ENCODE peak calls at places on chromosomes 6 and 20, in eight cellular contexts. U, P, X, F, J, N, Y and W are unnamed samples.
A peak's percentile ranks its signal among the peaks of the same experiment; 100 is the strongest.

GRCh38 chr6:20866038-20866437 is 331.8 kb downstream of the CDKAL1 start:
- DNase-seq in U (no peak), P (no peak), X (no peak), F (no peak), J (no peak), N (no peak), Y (no peak), W (no peak)

GRCh38 chr6:71079707-71080106 is 122.8 kb upstream of the B3GAT2 start:
- DNase-seq in U (peak; percentile 66), P (no peak), X (no peak), F (no peak), J (no peak), N (no peak), Y (peak; percentile 53), W (no peak)

GRCh38 chr20:14219801-14220461 is 117.5 kb downstream of the FLRT3 start:
- DNase-seq in U (peak; percentile 75), P (peak; percentile 24), X (no peak), F (no peak), J (peak; percentile 45), N (no peak), Y (no peak), W (no peak)

GRCh38 chr6:108609276-108609769 is 48.6 kb downstream of the FOXO3 start:
- DNase-seq in U (no peak), P (peak; percentile 53), X (no peak), F (no peak), J (no peak), N (no peak), Y (peak; percentile 83), W (no peak)

GRCh38 chr6:63493557-63493956 is 78.7 kb upstream of the LOC128125822 start:
- DNase-seq in U (peak; percentile 55), P (no peak), X (no peak), F (no peak), J (no peak), N (no peak), Y (no peak), W (no peak)

GRCh38 chr6:70738028-70738427 is 70.3 kb downstream of the SMAP1 start:
- DNase-seq in U (no peak), P (no peak), X (no peak), F (no peak), J (no peak), N (no peak), Y (peak; percentile 18), W (no peak)

GRCh38 chr6:2412731-2413130 is 167.3 kb upstream of the GMDS start:
- DNase-seq in U (peak; percentile 65), P (no peak), X (no peak), F (no peak), J (no peak), N (no peak), Y (peak; percentile 90), W (no peak)

GRCh38 chr6:90859612-90860011 is 272.7 kb upstream of the MAP3K7 start:
- DNase-seq in U (peak; percentile 10), P (no peak), X (no peak), F (peak; percentile 40), J (no peak), N (no peak), Y (no peak), W (no peak)

GRCh38 chr6:47733879-47734558 is 35.6 kb downstream of the ADGRF4 start:
- DNase-seq in U (peak; percentile 68), P (peak; percentile 27), X (no peak), F (peak; percentile 77), J (no peak), N (no peak), Y (peak; percentile 4), W (no peak)

GRCh38 chr6:5181494-5182287 is 79.1 kb downstream of the LYRM4 start:
- DNase-seq in U (no peak), P (no peak), X (no peak), F (no peak), J (no peak), N (no peak), Y (no peak), W (no peak)

GRCh38 chr6:138588805-138589434 is 89.6 kb upstream of the NHSL1 start:
- DNase-seq in U (peak; percentile 73), P (peak; percentile 62), X (no peak), F (peak; percentile 85), J (peak; percentile 46), N (peak; percentile 31), Y (peak; percentile 83), W (peak; percentile 23)

GRCh38 chr6:147194652-147195403 is 9.4 kb upstream of the STXBP5 start:
- DNase-seq in U (peak; percentile 69), P (no peak), X (no peak), F (no peak), J (no peak), N (no peak), Y (peak; percentile 63), W (no peak)

GRCh38 chr6:108113557-108114519 is 39.3 kb upstream of the OSTM1 start:
- DNase-seq in U (peak; percentile 39), P (peak; percentile 46), X (no peak), F (peak; percentile 81), J (no peak), N (no peak), Y (peak; percentile 48), W (peak; percentile 27)

GRCh38 chr6:42295181-42295580 is 77.5 kb upstream of the MRPS10 start:
- DNase-seq in U (no peak), P (no peak), X (no peak), F (no peak), J (no peak), N (no peak), Y (no peak), W (no peak)

DNA sequence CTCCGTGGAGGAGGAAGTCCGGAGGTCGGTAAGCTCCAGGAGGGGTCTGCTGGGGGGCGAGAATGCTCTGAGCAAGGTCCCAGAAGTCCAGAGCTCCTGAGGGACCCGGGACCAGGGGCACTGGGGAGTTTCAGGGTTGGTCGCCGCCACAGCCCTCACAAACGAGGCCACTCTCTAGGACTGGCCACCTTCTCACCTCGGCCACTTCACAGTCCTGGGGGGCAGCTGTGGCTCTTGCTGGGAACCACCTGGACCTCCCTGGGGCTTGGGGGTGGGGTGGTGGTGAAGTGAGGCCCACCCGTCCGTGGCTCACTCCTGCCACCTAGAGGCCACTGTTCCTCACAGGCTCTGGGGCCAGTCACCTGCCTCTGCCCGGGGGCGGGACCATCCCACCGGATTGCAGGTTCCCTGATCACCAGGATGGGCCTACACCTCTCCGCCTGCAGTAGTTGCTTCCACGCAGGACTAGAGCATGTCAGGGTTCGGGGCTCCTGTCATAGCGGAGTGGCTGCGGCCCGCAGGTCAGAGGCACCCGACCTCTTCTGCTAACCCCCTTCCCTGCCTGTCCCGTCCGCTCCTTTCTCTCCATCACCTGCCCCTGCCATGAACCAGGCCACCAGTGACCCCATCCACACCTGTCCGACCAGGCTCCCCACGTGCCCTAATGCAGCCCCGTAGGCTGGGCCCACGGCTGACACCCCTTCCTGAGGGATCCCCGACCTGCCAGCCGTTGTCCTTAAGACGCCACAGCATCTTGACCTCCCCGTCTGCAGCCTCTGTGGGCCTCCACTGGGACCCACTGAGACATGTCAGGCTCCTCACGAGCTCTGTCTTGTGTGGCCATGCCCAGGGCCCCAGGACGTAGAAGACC is 5.1 kb upstream of the TCEA2 start:
- DNase-seq in U (peak; percentile 38), P (peak; percentile 56), X (peak; percentile 85), F (peak; percentile 93), J (peak; percentile 83), N (peak; percentile 73), Y (peak; percentile 40), W (peak; percentile 73)
- H3K27me3 ChIP-seq in U (no peaks in the 10 kb centered on the region), P (peaks cover 47% of the 10 kb centered on the region), X (no peaks in the 10 kb centered on the region), F (no peaks in the 10 kb centered on the region), J (peaks cover 18% of the 10 kb centered on the region), N (no peaks in the 10 kb centered on the region), Y (peaks cover 2% of the 10 kb centered on the region), W (no peaks in the 10 kb centered on the region)

DNA sequence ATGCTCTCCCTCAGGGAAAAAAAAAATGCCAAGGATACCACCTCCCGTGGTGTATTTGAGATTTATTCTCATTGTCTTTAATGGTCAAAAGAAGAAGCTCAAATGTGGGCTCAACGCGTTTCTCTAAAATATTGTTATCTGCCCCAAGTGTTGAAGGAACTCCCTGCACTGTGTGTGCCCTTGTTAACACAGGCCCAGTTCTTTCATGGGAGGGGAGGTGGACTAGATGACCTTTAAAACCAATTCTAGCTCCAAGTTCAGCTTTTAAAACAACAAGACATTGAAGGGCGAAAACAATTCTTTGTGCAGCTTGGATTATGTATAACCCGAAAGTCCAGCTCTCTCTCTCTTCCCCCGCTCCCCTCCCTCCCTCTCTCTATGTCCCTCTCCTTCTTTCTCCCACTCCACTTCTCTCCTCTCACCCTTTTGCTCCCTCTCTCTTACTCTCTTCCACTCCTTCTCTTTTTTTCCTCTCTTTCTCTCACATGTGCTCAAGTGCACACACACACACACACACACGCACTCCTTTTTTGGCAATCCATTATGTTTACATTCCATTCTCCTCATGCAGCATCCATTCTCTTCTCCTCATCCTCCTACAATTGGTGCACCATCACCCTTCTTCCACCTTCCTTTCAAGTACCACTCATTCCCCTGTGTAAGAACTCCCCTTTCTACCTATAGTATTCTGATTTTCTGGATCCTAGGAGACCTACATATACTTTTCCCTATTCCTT is 8.5 kb downstream of the HLA-DMB start:
- DNase-seq in U (no peak), P (no peak), X (no peak), F (no peak), J (no peak), N (no peak), Y (peak; percentile 76), W (no peak)
- H3K27me3 ChIP-seq in U (peaks cover 8% of the 10 kb centered on the region), P (no peaks in the 10 kb centered on the region), X (no peaks in the 10 kb centered on the region), F (no peaks in the 10 kb centered on the region), J (no peaks in the 10 kb centered on the region), N (no peaks in the 10 kb centered on the region), Y (peaks cover 13% of the 10 kb centered on the region), W (no peaks in the 10 kb centered on the region)

DNA sequence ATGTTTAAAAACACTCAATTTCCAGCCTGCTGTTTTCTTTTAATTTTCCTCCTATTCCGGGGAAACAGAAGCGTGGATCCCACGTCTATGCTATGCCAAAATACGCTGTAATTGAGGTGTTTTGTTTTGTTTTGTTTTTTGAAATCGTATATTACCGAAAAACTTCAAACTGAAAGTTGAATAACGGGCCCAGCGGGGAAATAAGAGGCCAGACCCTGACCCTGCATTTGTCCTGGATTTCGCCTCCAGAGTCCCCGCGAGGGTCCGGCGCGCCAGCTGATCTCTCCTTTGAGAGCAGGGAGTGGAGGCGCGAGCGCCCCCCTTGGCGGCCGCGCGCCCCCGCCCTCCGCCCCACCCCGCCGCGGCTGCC is 335 bp upstream of the BMP2 start:
- DNase-seq in U (no peak), P (no peak), X (no peak), F (no peak), J (no peak), N (no peak), Y (no peak), W (peak; percentile 29)
- H3K27me3 ChIP-seq in U (no peaks in the 10 kb centered on the region), P (no peaks in the 10 kb centered on the region), X (no peaks in the 10 kb centered on the region), F (no peaks in the 10 kb centered on the region), J (peaks cover 42% of the 10 kb centered on the region), N (no peaks in the 10 kb centered on the region), Y (peaks cover 17% of the 10 kb centered on the region), W (no peaks in the 10 kb centered on the region)

GRCh38 chr6:27073441-27073840 is 174.1 kb upstream of the PRSS16 start:
- DNase-seq in U (no peak), P (no peak), X (no peak), F (no peak), J (no peak), N (no peak), Y (no peak), W (no peak)

GRCh38 chr6:27081188-27081587 is 166.3 kb upstream of the PRSS16 start:
- DNase-seq in U (no peak), P (no peak), X (no peak), F (no peak), J (no peak), N (no peak), Y (no peak), W (no peak)

GRCh38 chr6:27081931-27082330 is 165.6 kb upstream of the PRSS16 start:
- DNase-seq in U (peak; percentile 49), P (no peak), X (no peak), F (no peak), J (no peak), N (no peak), Y (no peak), W (no peak)

GRCh38 chr6:27078734-27079357 is 168.7 kb upstream of the PRSS16 start:
- DNase-seq in U (peak; percentile 64), P (peak; percentile 78), X (peak; percentile 47), F (peak; percentile 78), J (no peak), N (no peak), Y (peak; percentile 68), W (peak; percentile 8)

GRCh38 chr6:27076116-27076515 is 171.4 kb upstream of the PRSS16 start:
- DNase-seq in U (no peak), P (no peak), X (no peak), F (no peak), J (no peak), N (no peak), Y (no peak), W (no peak)
- H3K27me3 ChIP-seq in U (no peaks in the 10 kb centered on the region), P (no peaks in the 10 kb centered on the region), X (no peaks in the 10 kb centered on the region), F (no peaks in the 10 kb centered on the region), J (peaks cover 52% of the 10 kb centered on the region), N (no peaks in the 10 kb centered on the region), Y (peaks cover 4% of the 10 kb centered on the region), W (no peaks in the 10 kb centered on the region)